ENCODE peak calls at places on chromosomes 13 and 19, in five cellular contexts. J is uterus, G is transverse colon, T is HCT116, N is sigmoid colon. W is an unnamed sample.

GRCh38 chr13:100203696-100204367 is 114.9 kb downstream of the PCCA start:
- DNase-seq in G (no peak), N (no peak), T (no peak), J (no peak), W (no peak)

GRCh38 chr13:102033719-102034446 is 368.0 kb downstream of the FGF14 start:
- DNase-seq in T (no peak), G (no peak), J (no peak), N (no peak), W (no peak)

GRCh38 chr13:107734891-107735620 is 480.3 kb downstream of the LIG4 start:
- DNase-seq in G (no peak), N (no peak), T (no peak), J (no peak), W (no peak)

GRCh38 chr13:21075303-21076264 is 14.2 kb upstream of the LATS2 start:
- DNase-seq in T (no peak), G (no peak), N (peak), J (peak), W (peak)

GRCh38 chr13:111595276-111595675 is 274.8 kb downstream of the TEX29 start:
- DNase-seq in G (no peak), J (no peak), N (no peak), T (no peak), W (no peak)

GRCh38 chr19:18939922-18940775 is 868 bp downstream of the HOMER3 start:
- DNase-seq in J (peak), N (peak), T (no peak), G (peak), W (peak)

GRCh38 chr13:110961959-110962358 is 47.1 kb upstream of the ANKRD10 start:
- DNase-seq in T (no peak), J (no peak), G (no peak), N (no peak), W (no peak)

GRCh38 chr13:73334459-73334858 is 275.7 kb downstream of the KLF5 start:
- DNase-seq in G (no peak), T (no peak), N (no peak), J (no peak), W (no peak)

GRCh38 chr13:90519157-90519556 is 828.3 kb upstream of the MIR17HG start:
- DNase-seq in T (no peak), J (no peak), G (no peak), N (no peak), W (no peak)

GRCh38 chr19:8655340-8655709 is 24.9 kb downstream of the NFILZ start:
- DNase-seq in J (no peak), T (no peak), N (no peak), G (no peak), W (no peak)

GRCh38 chr13:100600461-100600860 is 11.9 kb upstream of the GGACT start:
- DNase-seq in J (no peak), G (no peak), N (no peak), T (no peak), W (no peak)

GRCh38 chr13:102197193-102197592 is 204.7 kb downstream of the FGF14 start:
- DNase-seq in N (no peak), J (no peak), T (no peak), G (no peak), W (no peak)

GRCh38 chr13:41130356-41130755 is 2.2 kb downstream of the KBTBD6 start:
- DNase-seq in N (no peak), J (no peak), T (no peak), G (no peak), W (no peak)

GRCh38 chr19:54107876-54108490 is 5.3 kb downstream of the NDUFA3 start:
- DNase-seq in J (no peak), T (no peak), G (no peak), N (peak), W (no peak)

GRCh38 chr13:23797276-23797903 is 91.8 kb downstream of the MIPEP start:
- DNase-seq in J (no peak), N (no peak), T (no peak), G (no peak), W (no peak)

GRCh38 chr19:2061936-2062729 is 11.1 kb upstream of the MKNK2 start:
- DNase-seq in G (no peak), T (no peak), N (no peak), J (no peak), W (peak)

GRCh38 chr19:2063824-2064223 is 12.8 kb upstream of the MKNK2 start:
- DNase-seq in N (no peak), T (no peak), G (no peak), J (no peak), W (no peak)

GRCh38 chr19:2062770-2063169 is 11.7 kb upstream of the MKNK2 start:
- DNase-seq in J (no peak), G (no peak), N (no peak), T (no peak), W (no peak)

GRCh38 chr19:2059422-2060201 is 8.6 kb upstream of the MKNK2 start:
- DNase-seq in N (peak), G (peak), J (peak), T (peak), W (peak)

DNA sequence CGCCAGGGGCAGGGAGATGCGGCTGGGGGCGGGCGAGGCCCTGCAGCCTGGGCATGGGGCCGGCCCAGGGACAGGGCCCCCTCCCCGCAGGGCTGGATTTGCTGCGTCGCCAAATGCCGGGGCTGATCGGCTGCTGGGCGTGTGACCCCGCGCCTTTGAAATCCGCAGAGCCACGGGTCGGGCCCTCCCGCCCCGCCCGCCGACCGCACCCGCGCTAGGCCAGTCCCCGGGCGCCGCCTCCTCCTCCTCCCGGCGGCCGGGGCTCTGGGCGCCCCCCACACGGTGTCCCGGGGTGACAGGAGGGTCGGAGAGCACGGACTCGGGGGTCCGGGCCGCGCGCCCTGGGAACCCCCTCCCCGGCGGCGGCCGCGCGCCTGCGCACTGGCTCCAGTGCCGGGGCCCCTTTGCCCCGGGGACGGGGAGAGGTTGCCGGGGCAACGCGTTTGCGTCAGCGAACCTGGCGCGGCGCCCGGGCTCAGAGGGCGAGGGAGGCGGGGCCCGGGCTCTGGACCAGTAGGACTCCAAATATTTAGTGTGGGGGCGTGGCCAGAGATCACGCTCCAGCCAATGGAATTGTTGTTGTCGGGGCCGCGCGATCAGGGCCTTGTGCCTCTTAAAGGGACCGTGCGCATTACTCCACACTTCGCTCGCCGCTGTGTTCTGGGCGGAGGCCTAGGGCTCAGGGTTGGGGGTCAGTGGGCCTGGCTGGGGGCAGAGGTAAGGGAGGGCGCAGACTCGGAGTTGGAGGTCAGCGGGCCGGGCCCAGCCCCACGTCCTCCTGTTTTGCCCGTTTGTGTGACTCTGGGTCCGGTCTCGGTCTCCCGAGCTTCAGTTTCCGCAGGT is 10.3 kb upstream of the MKNK2 start:
- DNase-seq in J (peak), G (peak), N (peak), T (peak), W (peak)
- TF ChIP-seq POLR2A in J (peak), G (peak), N (peak), T (peak), W (peak)

GRCh38 chr19:39845172-39845571 is 1.0 kb downstream of the FBL start:
- DNase-seq in G (no peak), J (no peak), N (no peak), T (no peak), W (no peak)

GRCh38 chr19:39843919-39844793 is 2.0 kb downstream of the FBL start:
- DNase-seq in J (no peak), N (no peak), G (no peak), T (no peak), W (no peak)

GRCh38 chr19:39846176-39846677 is at the start of gene FBL:
- DNase-seq in N (peak), J (peak), G (peak), T (peak), W (peak)

GRCh38 chr19:39846678-39847486 is 703 bp upstream of the FBL start:
- DNase-seq in J (no peak), G (peak), T (no peak), N (no peak), W (no peak)

GRCh38 chr19:39845621-39846175 is 481 bp downstream of the FBL start:
- DNase-seq in N (no peak), J (no peak), G (no peak), T (no peak), W (no peak)
- TF ChIP-seq CTCF in N (no peak), J (no peak), G (no peak), T (no peak), W (no peak)

DNA sequence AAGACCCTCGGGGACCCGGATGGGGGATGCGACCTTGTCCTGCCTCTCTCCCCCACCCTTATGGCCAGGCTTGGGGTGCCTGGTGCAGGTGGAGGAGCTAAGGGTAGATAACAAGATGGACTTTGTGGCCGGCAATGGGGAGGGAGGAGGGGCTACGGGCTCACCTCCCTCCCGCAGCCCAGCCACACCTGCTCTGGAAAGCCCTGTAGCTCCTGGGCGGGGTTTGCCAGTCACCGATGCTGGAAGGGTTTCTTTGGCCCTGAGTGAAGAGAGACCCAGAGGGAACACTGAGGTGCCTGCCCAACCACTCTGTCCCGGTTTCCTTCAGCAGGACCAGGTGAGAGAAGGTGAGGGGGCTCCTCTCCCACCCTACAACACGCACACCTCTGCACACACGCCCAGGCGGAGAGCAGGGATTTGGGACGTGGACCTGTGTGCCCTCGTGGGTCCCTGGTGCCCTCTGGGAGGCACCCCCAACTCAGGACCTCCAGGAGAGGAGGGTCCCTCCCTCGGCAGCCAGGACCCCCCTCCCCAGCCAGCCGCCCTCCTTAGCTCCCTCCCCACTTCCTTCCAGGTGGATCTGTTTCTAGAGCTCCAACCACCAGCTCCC is at the start of gene FUT2:
- DNase-seq in G (peak), J (no peak), N (no peak), T (no peak), W (peak)
- TF ChIP-seq POLR2A in G (peak), J (no peak), N (peak), T (peak), W (no peak)

GRCh38 chr13:71864094-71864980 is 2.7 kb downstream of the DACH1 start:
- DNase-seq in G (peak), J (peak), T (no peak), N (peak), W (peak)
- TF ChIP-seq CTCF in G (no peak), J (no peak), T (no peak), N (no peak), W (no peak)

DNA sequence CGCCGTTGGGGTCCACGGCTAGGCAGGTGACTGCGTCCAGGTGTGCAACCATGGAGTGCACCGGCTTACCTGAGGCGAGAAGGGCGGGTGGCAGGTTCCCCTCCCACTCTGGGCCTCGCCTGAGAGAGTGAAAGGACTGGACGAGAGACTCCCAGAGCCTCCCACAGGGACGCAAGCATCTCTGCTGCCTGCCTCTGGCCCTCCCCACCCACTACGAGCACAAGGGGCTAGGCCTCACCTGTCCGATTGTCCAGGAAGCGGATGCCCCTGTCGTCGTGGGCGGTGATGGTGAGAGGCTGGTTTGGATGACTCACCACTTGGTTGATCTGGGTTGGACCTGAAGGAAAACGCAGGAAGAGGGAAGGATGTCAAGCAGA is 5.1 kb upstream of the PRKD2 start:
- DNase-seq in T (no peak), J (no peak), N (peak), G (no peak), W (no peak)
- TF ChIP-seq POLR2A in T (no peak), J (no peak), N (no peak), G (no peak), W (no peak)

GRCh38 chr13:64819081-64819480 is 2411.1 kb downstream of the PCDH9 start:
- DNase-seq in J (no peak), G (no peak), N (no peak), T (no peak), W (no peak)
- TF ChIP-seq CTCF in J (no peak), G (no peak), N (no peak), T (no peak), W (no peak)

DNA sequence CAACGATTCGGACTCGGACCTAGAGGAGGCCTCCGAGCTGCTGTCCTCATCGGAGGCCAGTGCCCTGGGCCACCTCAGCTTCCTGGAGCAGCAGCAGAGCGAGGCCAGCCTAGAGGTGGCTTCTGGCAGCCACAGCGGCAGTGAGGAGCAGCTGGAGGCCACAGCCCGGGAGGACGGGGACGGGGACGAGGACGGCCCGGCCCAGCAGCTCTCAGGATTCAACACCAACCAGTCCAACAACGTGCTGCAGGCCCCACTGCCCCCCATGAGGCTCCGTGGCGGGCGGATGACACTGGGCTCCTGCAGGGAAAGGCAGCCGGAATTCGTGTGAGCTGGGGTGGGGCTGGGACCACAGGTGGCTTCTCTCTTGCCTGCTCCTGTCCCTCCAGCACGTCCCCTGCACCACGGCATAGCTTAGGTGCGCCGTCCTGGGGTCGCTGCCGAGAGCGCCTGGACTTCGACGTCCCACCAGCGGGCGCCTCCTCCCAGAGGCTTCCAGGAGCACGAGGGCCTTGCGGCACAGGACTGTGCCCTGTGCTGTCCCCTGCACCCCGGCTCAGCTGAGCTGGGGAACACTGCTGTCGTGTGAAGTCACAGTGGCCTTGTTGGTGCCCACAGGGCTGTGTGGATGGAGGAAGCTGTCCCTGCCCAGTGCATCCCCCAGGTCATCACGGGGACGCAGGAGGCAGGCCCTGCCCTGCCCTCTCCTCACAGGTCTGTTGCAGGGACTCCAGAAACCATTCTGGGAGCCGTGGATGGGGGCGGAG is 9.3 kb downstream of the POLR2E start:
- DNase-seq in N (no peak), T (no peak), G (no peak), J (no peak), W (peak)
- TF ChIP-seq POLR2A in N (no peak), T (no peak), G (peak), J (no peak), W (no peak)

GRCh38 chr13:27338207-27338606 is 67.6 kb downstream of the RASL11A start:
- DNase-seq in T (no peak), J (no peak), N (no peak), G (no peak), W (no peak)

GRCh38 chr13:27339299-27339698 is 68.7 kb downstream of the RASL11A start:
- DNase-seq in J (no peak), T (peak), N (no peak), G (peak), W (no peak)

GRCh38 chr13:27341616-27342015 is 71.0 kb downstream of the RASL11A start:
- DNase-seq in G (no peak), N (no peak), T (no peak), J (peak), W (peak)

GRCh38 chr13:27336005-27336673 is 65.5 kb downstream of the RASL11A start:
- DNase-seq in N (no peak), G (no peak), J (no peak), T (no peak), W (no peak)

DNA sequence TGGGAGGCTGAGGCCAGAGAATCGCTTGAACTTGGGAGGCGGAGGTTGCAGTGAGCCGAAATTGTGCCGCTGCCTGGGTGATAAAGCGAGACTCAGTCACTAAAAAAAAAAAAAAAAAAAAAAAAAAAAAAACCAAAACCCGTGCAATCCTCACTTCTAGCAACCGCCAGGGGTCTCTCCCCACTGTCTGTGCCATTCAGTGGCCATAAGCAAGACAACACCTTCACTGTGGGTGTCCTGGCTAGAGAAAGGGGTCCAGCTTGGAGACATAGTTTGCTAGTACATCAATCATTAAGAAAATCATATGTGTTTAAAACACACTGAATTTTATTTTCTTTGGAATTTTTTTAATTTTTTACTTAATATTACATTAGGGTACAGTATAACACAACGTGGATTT is 68.2 kb downstream of the RASL11A start:
- DNase-seq in J (no peak), G (no peak), T (peak), N (no peak), W (no peak)
- TF ChIP-seq CTCF in J (no peak), G (no peak), T (peak), N (no peak), W (no peak)

DNA sequence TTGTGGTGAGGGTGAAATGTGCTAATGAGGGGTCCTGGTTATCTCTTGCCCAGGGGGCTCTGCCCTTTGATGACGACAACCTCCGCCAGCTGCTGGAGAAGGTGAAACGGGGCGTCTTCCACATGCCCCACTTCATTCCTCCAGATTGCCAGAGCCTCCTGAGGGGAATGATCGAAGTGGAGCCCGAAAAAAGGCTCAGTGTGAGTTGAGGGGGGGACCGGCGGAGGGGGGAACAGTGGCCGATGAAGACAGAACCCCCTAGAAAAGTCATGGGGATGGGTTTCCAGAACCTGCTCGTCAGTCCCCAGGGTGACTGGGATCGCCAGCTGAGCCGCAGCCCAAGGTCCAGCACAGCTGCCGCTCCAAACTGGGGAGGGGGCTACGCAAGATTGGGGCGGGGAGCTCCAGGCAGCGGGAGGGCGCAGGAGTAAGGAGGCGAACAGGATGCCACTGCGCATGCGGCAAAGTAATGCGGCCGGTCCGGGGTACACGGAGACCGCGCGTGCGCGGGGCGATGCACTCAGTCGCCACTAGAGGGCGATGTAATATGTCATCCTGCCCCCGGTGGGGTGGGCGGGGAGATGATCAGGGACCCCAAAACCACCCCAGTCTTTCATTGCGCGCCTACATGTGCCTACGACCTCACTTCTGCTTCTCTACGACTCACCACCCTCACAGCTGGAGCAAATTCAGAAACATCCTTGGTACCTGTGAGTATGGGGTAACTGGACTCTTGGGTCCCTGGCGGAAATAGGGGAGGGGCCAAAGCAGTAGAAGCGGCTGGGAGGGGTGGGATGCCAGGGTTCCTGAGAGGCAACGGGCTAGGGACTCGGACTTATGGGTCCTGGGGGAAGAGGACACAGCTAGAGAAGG is 17.9 kb downstream of the BRSK1 start:
- DNase-seq in N (peak), T (peak), G (peak), J (peak), W (peak)
- TF ChIP-seq POLR2A in N (no peak), T (no peak), G (no peak), J (peak), W (no peak)